ENCODE peak calls at places on chromosomes 12 and 14, in nine cellular contexts. One of them, this sample, is unnamed.

GRCh38 chr14:38278035-38278434 is 22.1 kb upstream of the CLEC14A start:
- DNase-seq in EL: no peak
- DNase-seq in ureter: no peak
- DNase-seq in ovary: no peak
- DNase-seq in NCI-H2029: no peak
- DNase-seq in mesendoderm: no peak
- DNase-seq in MM.1S: no peak
- DNase-seq in coronary artery: no peak
- DNase-seq in activated gamma-delta T cell treated with Interleukin-2 at 50 U/mL for 16 hours: no peak
- DNase-seq in this sample: peak

GRCh38 chr14:70808402-70809237 is 693 bp downstream of the MAP3K9 start:
- DNase-seq in coronary artery: no peak
- DNase-seq in NCI-H2029: no peak
- DNase-seq in mesendoderm: peak
- DNase-seq in EL: peak
- DNase-seq in activated gamma-delta T cell treated with Interleukin-2 at 50 U/mL for 16 hours: peak
- DNase-seq in ovary: peak
- DNase-seq in MM.1S: peak
- DNase-seq in ureter: peak
- DNase-seq in this sample: no peak

GRCh38 chr12:104823985-104824441 is 134.1 kb downstream of the SLC41A2 start:
- DNase-seq in ureter: no peak
- DNase-seq in mesendoderm: no peak
- DNase-seq in NCI-H2029: no peak
- DNase-seq in activated gamma-delta T cell treated with Interleukin-2 at 50 U/mL for 16 hours: no peak
- DNase-seq in MM.1S: no peak
- DNase-seq in ovary: no peak
- DNase-seq in EL: no peak
- DNase-seq in coronary artery: no peak
- DNase-seq in this sample: no peak

GRCh38 chr14:24849471-24849870 is 200.5 kb downstream of the STXBP6 start:
- DNase-seq in ovary: no peak
- DNase-seq in ureter: no peak
- DNase-seq in coronary artery: no peak
- DNase-seq in mesendoderm: no peak
- DNase-seq in MM.1S: no peak
- DNase-seq in NCI-H2029: no peak
- DNase-seq in activated gamma-delta T cell treated with Interleukin-2 at 50 U/mL for 16 hours: no peak
- DNase-seq in EL: peak
- DNase-seq in this sample: no peak

GRCh38 chr14:35123388-35123703 is 994 bp downstream of the PRORP start:
- DNase-seq in activated gamma-delta T cell treated with Interleukin-2 at 50 U/mL for 16 hours: no peak
- DNase-seq in coronary artery: no peak
- DNase-seq in ureter: no peak
- DNase-seq in ovary: no peak
- DNase-seq in MM.1S: no peak
- DNase-seq in NCI-H2029: no peak
- DNase-seq in mesendoderm: no peak
- DNase-seq in EL: no peak
- DNase-seq in this sample: no peak

GRCh38 chr14:70741482-70741881 is 67.8 kb downstream of the MAP3K9 start:
- DNase-seq in NCI-H2029: no peak
- DNase-seq in mesendoderm: no peak
- DNase-seq in ovary: no peak
- DNase-seq in coronary artery: no peak
- DNase-seq in activated gamma-delta T cell treated with Interleukin-2 at 50 U/mL for 16 hours: no peak
- DNase-seq in ureter: no peak
- DNase-seq in EL: no peak
- DNase-seq in MM.1S: no peak
- DNase-seq in this sample: no peak

GRCh38 chr14:30813182-30813581 is 61.2 kb upstream of the COCH start:
- DNase-seq in mesendoderm: no peak
- DNase-seq in MM.1S: no peak
- DNase-seq in coronary artery: no peak
- DNase-seq in EL: no peak
- DNase-seq in ureter: no peak
- DNase-seq in ovary: no peak
- DNase-seq in NCI-H2029: no peak
- DNase-seq in activated gamma-delta T cell treated with Interleukin-2 at 50 U/mL for 16 hours: no peak
- DNase-seq in this sample: no peak

GRCh38 chr14:22981090-22982012 is 1.0 kb downstream of the AJUBA start:
- DNase-seq in coronary artery: no peak
- DNase-seq in ovary: peak
- DNase-seq in activated gamma-delta T cell treated with Interleukin-2 at 50 U/mL for 16 hours: no peak
- DNase-seq in MM.1S: no peak
- DNase-seq in EL: peak
- DNase-seq in mesendoderm: peak
- DNase-seq in ureter: no peak
- DNase-seq in NCI-H2029: no peak
- DNase-seq in this sample: no peak

GRCh38 chr14:90443161-90444076 is 46.6 kb downstream of the CALM1 start:
- DNase-seq in coronary artery: no peak
- DNase-seq in MM.1S: no peak
- DNase-seq in EL: no peak
- DNase-seq in NCI-H2029: no peak
- DNase-seq in ureter: no peak
- DNase-seq in activated gamma-delta T cell treated with Interleukin-2 at 50 U/mL for 16 hours: no peak
- DNase-seq in mesendoderm: no peak
- DNase-seq in ovary: no peak
- DNase-seq in this sample: no peak

GRCh38 chr12:107287436-107288413 is 194.4 kb upstream of the CRY1 start:
- DNase-seq in activated gamma-delta T cell treated with Interleukin-2 at 50 U/mL for 16 hours: peak
- DNase-seq in ovary: no peak
- DNase-seq in coronary artery: no peak
- DNase-seq in EL: peak
- DNase-seq in ureter: no peak
- DNase-seq in mesendoderm: no peak
- DNase-seq in MM.1S: no peak
- DNase-seq in NCI-H2029: no peak
- DNase-seq in this sample: no peak

GRCh38 chr12:53825246-53826081 is 73.7 kb upstream of the CISTR start:
- DNase-seq in activated gamma-delta T cell treated with Interleukin-2 at 50 U/mL for 16 hours: no peak
- DNase-seq in ureter: no peak
- DNase-seq in EL: peak
- DNase-seq in ovary: no peak
- DNase-seq in NCI-H2029: no peak
- DNase-seq in MM.1S: no peak
- DNase-seq in mesendoderm: no peak
- DNase-seq in coronary artery: no peak
- DNase-seq in this sample: no peak